ENCODE peak calls at places on chromosome 22, in four cellular contexts. A is LoVo, H is neuronal stem cell, F is aorta. P is an unnamed sample.

GRCh38 chr22:21044931-21045584 is 688 bp upstream of the LRRC74B start:
- DNase-seq in A (no peak), H (no peak), F (peak; percentile 87), P (no peak)

GRCh38 chr22:46758867-46759290 is 3.6 kb upstream of the TBC1D22A start:
- DNase-seq in A (peak; percentile 67), H (peak; percentile 45), F (no peak), P (peak; percentile 75)

GRCh38 chr22:27295605-27296004 is 506.0 kb downstream of the MN1 start:
- DNase-seq in A (no peak), H (no peak), F (no peak), P (no peak)

GRCh38 chr22:24230911-24231656 is 13.8 kb downstream of the GGT5 start:
- DNase-seq in A (peak; percentile 15), H (no peak), F (peak; percentile 85), P (peak; percentile 14)

GRCh38 chr22:49825436-49825835 is 2.2 kb downstream of the BRD1 start:
- DNase-seq in A (no peak), H (no peak), F (no peak), P (no peak)

GRCh38 chr22:37563153-37564081 is 3.1 kb downstream of the CDC42EP1 start:
- DNase-seq in A (no peak), H (no peak), F (peak; percentile 91), P (no peak)

GRCh38 chr22:29375436-29376076 is 12.8 kb downstream of the AP1B1 start:
- DNase-seq in A (no peak), H (no peak), F (no peak), P (no peak)

GRCh38 chr22:22410121-22410520 is 98.4 kb downstream of the ZNF280B start:
- DNase-seq in A (no peak), H (no peak), F (no peak), P (peak; percentile 24)

GRCh38 chr22:37243402-37244113 is 511 bp downstream of the RAC2 start:
- DNase-seq in A (no peak), H (no peak), F (no peak), P (peak; percentile 8)

P was measured in Kasumi-1.